ENCODE peak calls at places on chromosomes 12 and 14, in seven cellular contexts. One of them, this sample, is unnamed.

GRCh38 chr12:89278862-89279261 is 73.4 kb downstream of the DUSP6 start:
- DNase-seq in neural progenitor cell: no peak
- DNase-seq in AG04450: no peak
- DNase-seq in cardiac muscle cell: no peak
- DNase-seq in IMR-90: no peak
- DNase-seq in AG04449: no peak
- DNase-seq in astrocyte of the spinal cord: no peak
- DNase-seq in this sample: no peak

GRCh38 chr14:104563742-104564615 is 15.6 kb upstream of the C14orf180 start:
- DNase-seq in cardiac muscle cell: peak
- DNase-seq in AG04450: no peak
- DNase-seq in AG04449: no peak
- DNase-seq in IMR-90: peak
- DNase-seq in neural progenitor cell: peak
- DNase-seq in astrocyte of the spinal cord: peak
- DNase-seq in this sample: no peak

GRCh38 chr12:75833268-75833667 is 198.3 kb downstream of the PHLDA1 start:
- DNase-seq in AG04449: no peak
- DNase-seq in AG04450: no peak
- DNase-seq in neural progenitor cell: no peak
- DNase-seq in cardiac muscle cell: no peak
- DNase-seq in astrocyte of the spinal cord: no peak
- DNase-seq in IMR-90: no peak
- DNase-seq in this sample: no peak

GRCh38 chr12:31206038-31206670 is 119.8 kb downstream of the SINHCAF start:
- DNase-seq in astrocyte of the spinal cord: peak
- DNase-seq in neural progenitor cell: no peak
- DNase-seq in AG04450: no peak
- DNase-seq in AG04449: no peak
- DNase-seq in cardiac muscle cell: peak
- DNase-seq in IMR-90: peak
- DNase-seq in this sample: peak

GRCh38 chr14:68359862-68360552 is 432.9 kb downstream of the ZFP36L1 start:
- DNase-seq in AG04450: no peak
- DNase-seq in neural progenitor cell: no peak
- DNase-seq in AG04449: no peak
- DNase-seq in IMR-90: no peak
- DNase-seq in astrocyte of the spinal cord: peak
- DNase-seq in cardiac muscle cell: peak
- DNase-seq in this sample: no peak

GRCh38 chr14:104075530-104076151 is 9.9 kb upstream of the ASPG start:
- DNase-seq in AG04450: no peak
- DNase-seq in astrocyte of the spinal cord: no peak
- DNase-seq in IMR-90: no peak
- DNase-seq in AG04449: no peak
- DNase-seq in neural progenitor cell: no peak
- DNase-seq in cardiac muscle cell: peak
- DNase-seq in this sample: no peak

GRCh38 chr14:102318781-102319276 is 717 bp upstream of the ZNF839 start:
- DNase-seq in AG04450: no peak
- DNase-seq in AG04449: no peak
- DNase-seq in astrocyte of the spinal cord: no peak
- DNase-seq in IMR-90: no peak
- DNase-seq in cardiac muscle cell: no peak
- DNase-seq in neural progenitor cell: no peak
- DNase-seq in this sample: no peak

GRCh38 chr12:124679533-124680371 is 112.3 kb upstream of the NCOR2 start:
- DNase-seq in AG04450: no peak
- DNase-seq in astrocyte of the spinal cord: no peak
- DNase-seq in AG04449: no peak
- DNase-seq in neural progenitor cell: no peak
- DNase-seq in IMR-90: no peak
- DNase-seq in cardiac muscle cell: no peak
- DNase-seq in this sample: no peak

GRCh38 chr12:57230381-57231155 is 1.1 kb downstream of the SHMT2 start:
- DNase-seq in cardiac muscle cell: no peak
- DNase-seq in IMR-90: no peak
- DNase-seq in AG04449: no peak
- DNase-seq in AG04450: no peak
- DNase-seq in astrocyte of the spinal cord: no peak
- DNase-seq in neural progenitor cell: no peak
- DNase-seq in this sample: no peak

GRCh38 chr12:124693356-124693755 is 125.9 kb upstream of the NCOR2 start:
- DNase-seq in AG04449: no peak
- DNase-seq in astrocyte of the spinal cord: no peak
- DNase-seq in neural progenitor cell: no peak
- DNase-seq in AG04450: no peak
- DNase-seq in cardiac muscle cell: no peak
- DNase-seq in IMR-90: no peak
- DNase-seq in this sample: no peak

GRCh38 chr12:19799216-19799615 is 359.9 kb downstream of the AEBP2 start:
- DNase-seq in astrocyte of the spinal cord: peak
- DNase-seq in AG04449: no peak
- DNase-seq in AG04450: no peak
- DNase-seq in IMR-90: peak
- DNase-seq in cardiac muscle cell: peak
- DNase-seq in neural progenitor cell: no peak
- DNase-seq in this sample: peak

GRCh38 chr14:61512508-61512907 is 182.8 kb upstream of the HIF1A start:
- DNase-seq in astrocyte of the spinal cord: no peak
- DNase-seq in IMR-90: peak
- DNase-seq in cardiac muscle cell: peak
- DNase-seq in AG04449: no peak
- DNase-seq in neural progenitor cell: no peak
- DNase-seq in AG04450: no peak
- DNase-seq in this sample: peak

GRCh38 chr12:81329088-81329487 is 251.2 kb downstream of the ACSS3 start:
- DNase-seq in AG04450: no peak
- DNase-seq in IMR-90: peak
- DNase-seq in neural progenitor cell: peak
- DNase-seq in astrocyte of the spinal cord: no peak
- DNase-seq in AG04449: no peak
- DNase-seq in cardiac muscle cell: peak
- DNase-seq in this sample: no peak

GRCh38 chr14:54922598-54922997 is 20.0 kb upstream of the GCH1 start:
- DNase-seq in IMR-90: peak
- DNase-seq in AG04449: no peak
- DNase-seq in neural progenitor cell: no peak
- DNase-seq in astrocyte of the spinal cord: no peak
- DNase-seq in AG04450: no peak
- DNase-seq in cardiac muscle cell: no peak
- DNase-seq in this sample: no peak

GRCh38 chr12:95184119-95184518 is 33.1 kb downstream of the FGD6 start:
- DNase-seq in neural progenitor cell: no peak
- DNase-seq in AG04449: no peak
- DNase-seq in astrocyte of the spinal cord: no peak
- DNase-seq in IMR-90: no peak
- DNase-seq in AG04450: no peak
- DNase-seq in cardiac muscle cell: no peak
- DNase-seq in this sample: no peak

GRCh38 chr14:29536886-29537511 is 390.6 kb downstream of the PRKD1 start:
- DNase-seq in astrocyte of the spinal cord: peak
- DNase-seq in cardiac muscle cell: peak
- DNase-seq in AG04449: no peak
- DNase-seq in neural progenitor cell: no peak
- DNase-seq in AG04450: no peak
- DNase-seq in IMR-90: peak
- DNase-seq in this sample: peak

GRCh38 chr12:69324797-69325466 is 23.2 kb upstream of the LYZ start:
- DNase-seq in IMR-90: no peak
- DNase-seq in AG04449: no peak
- DNase-seq in AG04450: no peak
- DNase-seq in cardiac muscle cell: no peak
- DNase-seq in neural progenitor cell: no peak
- DNase-seq in astrocyte of the spinal cord: no peak
- DNase-seq in this sample: no peak

GRCh38 chr12:100573168-100573498 is 351 bp upstream of the GAS2L3 start:
- DNase-seq in neural progenitor cell: no peak
- DNase-seq in IMR-90: no peak
- DNase-seq in AG04449: no peak
- DNase-seq in cardiac muscle cell: no peak
- DNase-seq in AG04450: no peak
- DNase-seq in astrocyte of the spinal cord: no peak
- DNase-seq in this sample: no peak

GRCh38 chr14:95240859-95241813 is 78.6 kb downstream of the CLMN start:
- DNase-seq in AG04450: no peak
- DNase-seq in IMR-90: no peak
- DNase-seq in neural progenitor cell: no peak
- DNase-seq in astrocyte of the spinal cord: no peak
- DNase-seq in AG04449: no peak
- DNase-seq in cardiac muscle cell: no peak
- DNase-seq in this sample: no peak

GRCh38 chr12:69639400-69640016 is 28.8 kb upstream of the LRRC10 start:
- DNase-seq in neural progenitor cell: peak
- DNase-seq in astrocyte of the spinal cord: peak
- DNase-seq in cardiac muscle cell: peak
- DNase-seq in AG04450: peak
- DNase-seq in IMR-90: peak
- DNase-seq in AG04449: peak
- DNase-seq in this sample: peak

GRCh38 chr12:63968685-63969084 is 124.2 kb downstream of the SRGAP1 start:
- DNase-seq in neural progenitor cell: no peak
- DNase-seq in IMR-90: no peak
- DNase-seq in cardiac muscle cell: no peak
- DNase-seq in astrocyte of the spinal cord: no peak
- DNase-seq in AG04450: no peak
- DNase-seq in AG04449: no peak
- DNase-seq in this sample: no peak

GRCh38 chr14:85934886-85935254 is 404.9 kb downstream of the FLRT2 start:
- DNase-seq in cardiac muscle cell: peak
- DNase-seq in astrocyte of the spinal cord: no peak
- DNase-seq in IMR-90: no peak
- DNase-seq in neural progenitor cell: no peak
- DNase-seq in AG04449: no peak
- DNase-seq in AG04450: no peak
- DNase-seq in this sample: no peak

GRCh38 chr14:77638738-77639137 is 22.3 kb upstream of the SPTLC2 start:
- DNase-seq in AG04450: peak
- DNase-seq in AG04449: peak
- DNase-seq in neural progenitor cell: no peak
- DNase-seq in IMR-90: peak
- DNase-seq in astrocyte of the spinal cord: peak
- DNase-seq in cardiac muscle cell: peak
- DNase-seq in this sample: no peak

DNA sequence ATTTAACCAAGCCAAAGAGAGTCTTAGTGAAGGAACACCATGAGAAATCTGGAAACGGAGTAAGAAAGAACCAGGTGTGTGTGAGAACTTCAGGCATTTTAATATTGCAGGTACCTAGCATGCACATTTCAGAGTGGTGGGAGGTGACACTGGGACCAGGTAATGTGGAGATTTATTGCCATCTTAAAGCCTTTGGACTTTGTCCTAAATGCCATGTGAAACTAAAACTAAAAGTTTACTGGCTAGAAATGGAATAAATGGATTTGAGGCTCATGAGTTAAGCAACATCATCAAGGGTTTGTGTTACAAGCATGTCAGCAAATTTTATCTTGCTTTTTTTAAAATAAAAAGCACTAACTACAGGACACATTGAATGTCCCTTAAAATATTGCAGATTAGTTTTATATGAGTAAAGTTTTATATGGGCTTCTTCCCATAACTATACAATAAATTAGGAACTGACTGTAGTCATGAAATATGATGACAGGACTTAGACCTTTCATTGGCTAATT is 721.0 kb upstream of the NOVA1 start:
- DNase-seq in astrocyte of the spinal cord: no peak
- DNase-seq in IMR-90: no peak
- DNase-seq in neural progenitor cell: no peak
- DNase-seq in AG04449: no peak
- DNase-seq in AG04450: no peak
- DNase-seq in cardiac muscle cell: no peak
- DNase-seq in this sample: no peak
- H3K4me3 ChIP-seq in astrocyte of the spinal cord: no peak
- H3K4me3 ChIP-seq in IMR-90: no peak
- H3K4me3 ChIP-seq in neural progenitor cell: no peak
- H3K4me3 ChIP-seq in AG04449: no peak
- H3K4me3 ChIP-seq in AG04450: no peak
- H3K4me3 ChIP-seq in cardiac muscle cell: no peak
- H3K4me3 ChIP-seq in this sample: no peak

GRCh38 chr12:119988440-119988787 is 622 bp upstream of the BICDL1 start:
- DNase-seq in AG04450: peak
- DNase-seq in AG04449: no peak
- DNase-seq in IMR-90: peak
- DNase-seq in neural progenitor cell: no peak
- DNase-seq in astrocyte of the spinal cord: peak
- DNase-seq in cardiac muscle cell: peak
- DNase-seq in this sample: no peak
- TF ChIP-seq CTCF in AG04450: peak
- TF ChIP-seq CTCF in AG04449: no peak
- TF ChIP-seq CTCF in IMR-90: peak
- TF ChIP-seq CTCF in neural progenitor cell: peak
- TF ChIP-seq CTCF in astrocyte of the spinal cord: peak
- TF ChIP-seq CTCF in cardiac muscle cell: peak
- TF ChIP-seq CTCF in this sample: peak

GRCh38 chr12:104985206-104985605 is 910 bp upstream of the NOPCHAP1 start:
- DNase-seq in IMR-90: no peak
- DNase-seq in astrocyte of the spinal cord: no peak
- DNase-seq in AG04449: no peak
- DNase-seq in AG04450: no peak
- DNase-seq in cardiac muscle cell: no peak
- DNase-seq in neural progenitor cell: no peak
- DNase-seq in this sample: no peak
- H3K4me3 ChIP-seq in IMR-90: no peak
- H3K4me3 ChIP-seq in astrocyte of the spinal cord: no peak
- H3K4me3 ChIP-seq in AG04449: no peak
- H3K4me3 ChIP-seq in AG04450: no peak
- H3K4me3 ChIP-seq in cardiac muscle cell: no peak
- H3K4me3 ChIP-seq in neural progenitor cell: no peak
- H3K4me3 ChIP-seq in this sample: no peak

DNA sequence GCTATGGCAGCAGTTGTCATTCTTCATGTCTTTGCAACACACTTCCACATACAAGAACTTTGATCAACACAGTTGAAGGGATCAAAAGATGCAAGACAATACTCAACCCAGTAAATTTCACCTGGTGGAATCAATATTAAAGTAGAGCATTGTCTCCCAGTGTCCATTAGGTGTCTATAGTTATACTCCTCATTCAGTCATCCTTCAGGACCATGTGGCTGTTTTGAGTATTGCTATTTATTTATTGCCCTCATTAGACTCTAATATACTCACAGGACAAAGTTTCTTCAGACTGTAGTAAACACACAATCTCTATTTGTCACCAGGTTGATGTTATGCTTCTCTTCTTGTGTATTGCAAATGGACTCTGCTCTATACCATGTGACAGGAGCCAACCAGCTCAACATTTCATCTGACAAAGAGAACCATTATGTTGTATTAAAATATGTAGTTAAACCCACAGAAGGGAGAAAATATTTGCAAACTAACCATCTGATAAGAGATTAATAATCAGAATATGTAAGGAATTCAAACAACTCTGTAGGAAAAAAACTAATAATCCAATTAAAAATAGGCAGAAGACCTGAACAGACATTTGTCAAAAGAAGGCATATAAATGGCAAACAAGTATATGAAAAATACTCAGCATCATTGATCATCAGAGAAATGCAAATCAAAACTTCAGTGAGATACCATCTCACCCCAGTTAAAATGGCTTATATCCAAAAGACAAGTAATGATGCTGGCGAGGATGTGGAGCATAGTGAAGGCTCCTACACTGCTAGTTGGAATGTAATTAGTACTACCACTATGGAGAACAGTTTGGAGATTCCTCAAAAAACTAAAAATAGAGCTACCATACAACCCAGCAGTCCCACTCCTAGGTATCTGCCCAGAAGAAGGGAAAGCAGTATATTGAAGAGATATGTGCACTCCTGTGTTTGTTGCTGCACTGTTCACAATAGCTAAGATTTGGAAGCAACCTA is 146.3 kb downstream of the TGFB3 start:
- DNase-seq in cardiac muscle cell: no peak
- DNase-seq in AG04450: no peak
- DNase-seq in astrocyte of the spinal cord: no peak
- DNase-seq in IMR-90: no peak
- DNase-seq in neural progenitor cell: no peak
- DNase-seq in AG04449: no peak
- DNase-seq in this sample: no peak
- TF ChIP-seq CTCF in cardiac muscle cell: no peak
- TF ChIP-seq CTCF in AG04450: no peak
- TF ChIP-seq CTCF in astrocyte of the spinal cord: no peak
- TF ChIP-seq CTCF in IMR-90: no peak
- TF ChIP-seq CTCF in neural progenitor cell: no peak
- TF ChIP-seq CTCF in AG04449: no peak
- TF ChIP-seq CTCF in this sample: no peak

This sample was measured in astrocyte of the cerebellum.